ENCODE peak calls at places on chromosomes 11 and 22, in five cellular contexts. X is mesendoderm, Z is ACHN, N is lower lobe of right lung, H is dermis blood vessel endothelial cell. A is an unnamed sample.

GRCh38 chr11:134951305-134951700 is 539.3 kb upstream of the B3GAT1 start:
- DNase-seq in X (peak; percentile 65), Z (no peak), N (no peak), H (peak; percentile 49), A (no peak)

GRCh38 chr11:104630352-104630751 is 267.9 kb downstream of the CASP12 start:
- DNase-seq in X (no peak), Z (no peak), N (no peak), H (no peak), A (no peak)

GRCh38 chr11:76445122-76446084 is 585 bp downstream of the EMSY start:
- DNase-seq in X (peak; percentile 98), Z (peak; percentile 87), N (peak; percentile 87), H (peak; percentile 95), A (peak; percentile 94)

GRCh38 chr11:973237-973636 is 47.6 kb downstream of the AP2A2 start:
- DNase-seq in X (no peak), Z (no peak), N (no peak), H (no peak), A (no peak)

GRCh38 chr11:74683279-74683871 is 47.9 kb downstream of the CHRDL2 start:
- DNase-seq in X (peak; percentile 17), Z (no peak), N (peak; percentile 57), H (peak; percentile 41), A (no peak)

GRCh38 chr11:18713646-18714442 is 12.1 kb downstream of the IGSF22 start:
- DNase-seq in X (no peak), Z (no peak), N (no peak), H (no peak), A (no peak)

GRCh38 chr22:36822581-36822980 is 5.7 kb upstream of the PVALB start:
- DNase-seq in X (peak; percentile 90), Z (no peak), N (no peak), H (peak; percentile 28), A (no peak)

GRCh38 chr11:126332221-126332711 is 23.2 kb upstream of the ST3GAL4 start:
- DNase-seq in X (no peak), Z (peak; percentile 71), N (no peak), H (peak; percentile 62), A (no peak)

GRCh38 chr11:72446929-72447753 is 12.8 kb upstream of the CLPB start:
- DNase-seq in X (peak; percentile 76), Z (peak; percentile 65), N (no peak), H (peak; percentile 76), A (peak; percentile 65)

GRCh38 chr11:606245-606644 is 9.5 kb downstream of the IRF7 start:
- DNase-seq in X (no peak), Z (no peak), N (peak; percentile 79), H (peak; percentile 31), A (no peak)

GRCh38 chr11:62141111-62142042 is 17.6 kb downstream of the INCENP start:
- DNase-seq in X (no peak), Z (no peak), N (no peak), H (no peak), A (no peak)

GRCh38 chr22:30866811-30867271 is 101.7 kb downstream of the MORC2 start:
- DNase-seq in X (peak; percentile 27), Z (no peak), N (no peak), H (peak; percentile 91), A (peak; percentile 16)

GRCh38 chr11:18285841-18286240 is 19.8 kb downstream of the SAA1 start:
- DNase-seq in X (no peak), Z (no peak), N (no peak), H (no peak), A (no peak)

GRCh38 chr22:19292262-19293230 is 1.0 kb upstream of the CLTCL1 start:
- DNase-seq in X (no peak), Z (no peak), N (peak; percentile 45), H (no peak), A (no peak)

GRCh38 chr22:38973289-38974169 is 8.6 kb upstream of the APOBEC3B start:
- DNase-seq in X (peak; percentile 76), Z (peak; percentile 46), N (no peak), H (peak; percentile 65), A (peak; percentile 48)

GRCh38 chr22:38305481-38306448 is 11.5 kb downstream of the CSNK1E start:
- DNase-seq in X (peak; percentile 77), Z (peak; percentile 82), N (no peak), H (peak; percentile 56), A (no peak)

GRCh38 chr11:110433393-110434333 is 3.9 kb downstream of the FDX1 start:
- DNase-seq in X (peak; percentile 35), Z (peak; percentile 39), N (no peak), H (peak; percentile 49), A (peak; percentile 34)

GRCh38 chr11:130214861-130215530 is 55.4 kb downstream of the ST14 start:
- DNase-seq in X (no peak), Z (no peak), N (no peak), H (no peak), A (no peak)

GRCh38 chr11:34488855-34489557 is 24.6 kb downstream of the ELF5 start:
- DNase-seq in X (no peak), Z (no peak), N (no peak), H (no peak), A (no peak)

GRCh38 chr11:127485541-127485940 is 485.0 kb upstream of the KIRREL3 start:
- DNase-seq in X (no peak), Z (no peak), N (no peak), H (no peak), A (no peak)

GRCh38 chr11:129374081-129374992 is 1.3 kb upstream of the BARX2 start:
- DNase-seq in X (peak; percentile 46), Z (no peak), N (no peak), H (no peak), A (no peak)

GRCh38 chr11:107898270-107898669 is 30.0 kb upstream of the RAB39A start:
- DNase-seq in X (peak; percentile 51), Z (peak; percentile 58), N (no peak), H (peak; percentile 77), A (peak; percentile 68)

GRCh38 chr11:46322759-46323158 is 24.5 kb upstream of the DGKZ start:
- DNase-seq in X (no peak), Z (peak; percentile 37), N (no peak), H (no peak), A (peak; percentile 22)

GRCh38 chr11:11513438-11513837 is 108.4 kb downstream of the GALNT18 start:
- DNase-seq in X (no peak), Z (no peak), N (no peak), H (no peak), A (no peak)

GRCh38 chr11:71240865-71241691 is 11.3 kb downstream of the SHANK2 start:
- DNase-seq in X (peak; percentile 84), Z (no peak), N (peak; percentile 76), H (peak; percentile 64), A (no peak)

A was measured in NCI-H82.